ENCODE peak calls at places on chromosomes 12 and 14, in six cellular contexts. Y is MM.1S, T is epithelial cell of esophagus, B is left cardiac atrium, X is B cell, Q is CMK. L is an unnamed sample.

GRCh38 chr12:1920436-1920835 is 2.0 kb upstream of the CACNA2D4 start:
- DNase-seq in Y (no peak), T (no peak), B (no peak), X (no peak), Q (no peak), L (no peak)

GRCh38 chr12:104486416-104486815 is 29.7 kb downstream of the CHST11 start:
- DNase-seq in Y (no peak), T (no peak), B (no peak), X (no peak), Q (no peak), L (no peak)

GRCh38 chr14:50823051-50823762 is 7.8 kb downstream of the NIN start:
- DNase-seq in Y (no peak), T (no peak), B (no peak), X (peak), Q (no peak), L (no peak)

GRCh38 chr14:55789442-55789841 is 209.4 kb downstream of the KTN1 start:
- DNase-seq in Y (no peak), T (no peak), B (no peak), X (no peak), Q (no peak), L (no peak)

GRCh38 chr12:126358806-126359205 is 1293.6 kb downstream of the AACS start:
- DNase-seq in Y (no peak), T (no peak), B (no peak), X (no peak), Q (no peak), L (no peak)

GRCh38 chr14:103733651-103734050 is 18.0 kb downstream of the ZFYVE21 start:
- DNase-seq in Y (no peak), T (no peak), B (no peak), X (no peak), Q (no peak), L (no peak)

GRCh38 chr14:96136361-96136760 is 68.3 kb upstream of the BDKRB2 start:
- DNase-seq in Y (no peak), T (peak), B (no peak), X (no peak), Q (no peak), L (no peak)

GRCh38 chr12:57740656-57741412 is 2.3 kb upstream of the AGAP2 start:
- DNase-seq in Y (peak), T (no peak), B (peak), X (peak), Q (no peak), L (no peak)

GRCh38 chr12:97229036-97229435 is 233.6 kb upstream of the RMST start:
- DNase-seq in Y (no peak), T (no peak), B (no peak), X (no peak), Q (no peak), L (no peak)

GRCh38 chr12:54571166-54571856 is 17.1 kb downstream of the PPP1R1A start:
- DNase-seq in Y (no peak), T (no peak), B (no peak), X (no peak), Q (no peak), L (no peak)

GRCh38 chr14:24103451-24103850 is 9.3 kb downstream of the PCK2 start:
- DNase-seq in Y (no peak), T (no peak), B (no peak), X (no peak), Q (no peak), L (no peak)

GRCh38 chr12:119115296-119115905 is 63.3 kb upstream of the HSPB8 start:
- DNase-seq in Y (peak), T (peak), B (no peak), X (peak), Q (peak), L (peak)

GRCh38 chr14:32354716-32355115 is 25.6 kb downstream of the AKAP6 start:
- DNase-seq in Y (no peak), T (no peak), B (peak), X (no peak), Q (no peak), L (no peak)

GRCh38 chr12:110269622-110270124 is 11.4 kb upstream of the ATP2A2 start:
- DNase-seq in Y (no peak), T (peak), B (no peak), X (no peak), Q (no peak), L (peak)

GRCh38 chr12:65823481-65824313 is 586 bp upstream of the HMGA2 start:
- DNase-seq in Y (peak), T (peak), B (peak), X (peak), Q (no peak), L (no peak)

GRCh38 chr12:106080111-106080732 is 58.5 kb downstream of the NUAK1 start:
- DNase-seq in Y (no peak), T (no peak), B (no peak), X (no peak), Q (no peak), L (no peak)

GRCh38 chr12:123840765-123841425 is 78.8 kb downstream of the DNAH10 start:
- DNase-seq in Y (no peak), T (no peak), B (no peak), X (no peak), Q (no peak), L (no peak)

GRCh38 chr14:56903304-56904021 is 93.2 kb upstream of the OTX2 start:
- DNase-seq in Y (no peak), T (no peak), B (no peak), X (no peak), Q (no peak), L (no peak)

GRCh38 chr12:11581179-11581755 is 68.2 kb upstream of the ETV6 start:
- DNase-seq in Y (peak), T (peak), B (peak), X (peak), Q (peak), L (peak)

GRCh38 chr14:33460119-33460518 is 490.8 kb downstream of the EGLN3 start:
- DNase-seq in Y (no peak), T (no peak), B (no peak), X (no peak), Q (no peak), L (no peak)

GRCh38 chr12:105659355-105660075 is 329.0 kb downstream of the C12orf75 start:
- DNase-seq in Y (no peak), T (peak), B (peak), X (no peak), Q (no peak), L (no peak)

GRCh38 chr12:43763769-43764168 is 5.0 kb downstream of the IRAK4 start:
- DNase-seq in Y (no peak), T (no peak), B (no peak), X (no peak), Q (no peak), L (no peak)